ENCODE peak calls at places on chromosomes 12 and 14, in five cellular contexts. G is endodermal cell, R is right lobe of liver, B is Caco-2, S is GM23248. U is an unnamed sample. For H3K4me1, the result is how much of the 10 kb centered on the place peaks cover.

GRCh38 chr12:89376202-89376529 is 23.9 kb upstream of the DUSP6 start:
- DNase-seq in S (no peak), G (no peak), B (no peak), R (no peak), U (no peak)

GRCh38 chr12:16602412-16602811 is 3.5 kb downstream of the LMO3 start:
- DNase-seq in R (no peak), B (no peak), S (no peak), G (no peak), U (no peak)

GRCh38 chr12:65497645-65498044 is 219.2 kb downstream of the MSRB3 start:
- DNase-seq in B (no peak), G (no peak), S (no peak), R (no peak), U (no peak)

GRCh38 chr12:102978316-102978715 is 20.8 kb downstream of the ASCL1 start:
- DNase-seq in R (no peak), B (no peak), G (no peak), S (no peak), U (no peak)

GRCh38 chr14:70045296-70045695 is 143.5 kb downstream of the SLC8A3 start:
- DNase-seq in R (no peak), S (peak), G (no peak), B (no peak), U (no peak)

GRCh38 chr12:57837779-57838562 is 8.6 kb downstream of the CTDSP2 start:
- DNase-seq in G (peak), B (no peak), S (peak), R (no peak), U (no peak)

GRCh38 chr12:14618990-14619389 is 51.3 kb upstream of the PLBD1 start:
- DNase-seq in R (no peak), G (peak), S (peak), B (no peak), U (no peak)

GRCh38 chr12:1911598-1912575 is 6.6 kb downstream of the CACNA2D4 start:
- DNase-seq in S (no peak), B (peak), R (no peak), G (peak), U (no peak)

GRCh38 chr12:51926718-51927117 is 19.4 kb downstream of the ACVRL1 start:
- DNase-seq in R (peak), B (peak), G (peak), S (peak), U (no peak)

GRCh38 chr14:39417014-39417413 is 15.2 kb downstream of the FBXO33 start:
- DNase-seq in R (no peak), S (peak), G (peak), B (no peak), U (no peak)

GRCh38 chr12:48001426-48002178 is 2.7 kb downstream of the COL2A1 start:
- DNase-seq in B (no peak), S (peak), G (peak), R (peak), U (peak)

GRCh38 chr14:96844857-96845570 is 47.8 kb downstream of the VRK1 start:
- DNase-seq in B (no peak), R (no peak), G (no peak), S (no peak), U (no peak)

GRCh38 chr12:1842183-1842904 is 22.0 kb downstream of the LRTM2 start:
- DNase-seq in G (peak), S (no peak), B (peak), R (no peak), U (no peak)

GRCh38 chr12:129520736-129521135 is 383.1 kb downstream of the TMEM132D start:
- DNase-seq in R (no peak), S (no peak), B (no peak), G (no peak), U (no peak)

GRCh38 chr12:132856581-132856980 is 27.9 kb upstream of the GOLGA3 start:
- DNase-seq in S (no peak), R (no peak), B (no peak), G (no peak), U (no peak)

GRCh38 chr12:112574896-112575558 is 156.3 kb downstream of the PTPN11 start:
- DNase-seq in B (no peak), S (no peak), R (no peak), G (peak), U (no peak)

GRCh38 chr12:98352218-98352811 is 163.1 kb upstream of the TMPO start:
- DNase-seq in B (no peak), R (no peak), G (peak), S (peak), U (no peak)

GRCh38 chr14:22412936-22413411 is 176.1 kb downstream of the DAD1 start:
- DNase-seq in B (no peak), S (peak), G (peak), R (no peak), U (no peak)

GRCh38 chr12:20436367-20436766 is 68.0 kb downstream of the PDE3A start:
- DNase-seq in B (no peak), R (no peak), S (no peak), G (no peak), U (no peak)

GRCh38 chr12:31682136-31682962 is 22.9 kb downstream of the ETFBKMT start:
- DNase-seq in G (peak), S (peak), R (peak), B (peak), U (peak)

GRCh38 chr12:128814411-128815261 is 9.1 kb downstream of the SLC15A4 start:
- DNase-seq in S (no peak), G (no peak), B (no peak), R (no peak), U (no peak)

GRCh38 chr12:47730341-47730744 is 5.1 kb upstream of the ENDOU start:
- DNase-seq in B (no peak), S (peak), R (peak), G (no peak), U (no peak)

GRCh38 chr12:19893514-19893913 is 454.2 kb downstream of the AEBP2 start:
- DNase-seq in B (no peak), S (peak), R (no peak), G (no peak), U (no peak)

GRCh38 chr12:121330692-121331091 is 21.5 kb downstream of the ANAPC5 start:
- DNase-seq in R (no peak), S (no peak), B (no peak), G (no peak), U (no peak)
- H3K4me1 ChIP-seq in R (under half), S (under half), B (under half), G (under half), U (under half)

DNA sequence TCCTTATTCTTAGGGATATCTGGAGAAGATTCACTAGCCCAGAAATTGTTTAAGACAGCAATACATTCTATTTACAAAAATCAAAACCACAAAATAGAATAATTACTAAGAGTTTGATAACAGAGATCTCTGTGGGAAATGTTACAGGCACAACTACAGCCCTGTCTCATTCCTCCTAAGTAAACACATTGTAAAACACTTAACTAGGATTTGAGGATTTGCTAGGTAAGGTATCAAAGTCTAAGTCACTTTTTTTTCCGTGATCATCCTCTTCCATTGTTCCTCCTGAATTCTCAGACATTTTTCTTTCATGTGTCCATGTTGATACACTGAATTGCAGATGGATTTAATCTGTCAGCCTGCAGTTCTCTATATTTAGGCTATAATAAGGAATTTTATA is 127.5 kb downstream of the ACSS3 start:
- DNase-seq in B (no peak), G (no peak), S (no peak), R (no peak), U (no peak)
- H3K4me3 ChIP-seq in B (no peak), G (no peak), S (no peak), R (no peak), U (no peak)

GRCh38 chr14:92105073-92105844 is 1.1 kb downstream of the ATXN3 start:
- DNase-seq in B (no peak), S (no peak), R (no peak), G (no peak), U (no peak)

GRCh38 chr14:92103363-92103762 is 3.0 kb downstream of the ATXN3 start:
- DNase-seq in R (no peak), G (no peak), B (no peak), S (no peak), U (no peak)

GRCh38 chr14:92108345-92109254 is 2.2 kb upstream of the ATXN3 start:
- DNase-seq in S (no peak), R (no peak), G (peak), B (no peak), U (no peak)

GRCh38 chr14:92106095-92106937 is at the start of gene ATXN3:
- DNase-seq in B (peak), G (peak), S (peak), R (peak), U (peak)

DNA sequence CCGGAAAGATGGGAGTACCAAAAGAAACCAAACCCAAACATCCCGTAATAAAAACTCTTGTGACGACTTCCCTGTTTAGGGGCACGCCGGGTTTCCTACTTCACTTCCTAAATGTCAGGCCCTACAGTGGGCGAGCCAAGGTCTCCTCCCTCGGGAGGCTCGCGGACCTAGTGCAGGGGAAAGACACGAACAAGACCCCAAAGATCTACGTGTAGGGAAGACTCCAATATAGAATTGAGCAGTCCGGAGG is 612 bp downstream of the ATXN3 start:
- DNase-seq in S (peak), R (peak), G (peak), B (peak), U (peak)
- H3K4me1 ChIP-seq in S (under half), R (under half), G (under half), B (under half), U (under half)

DNA sequence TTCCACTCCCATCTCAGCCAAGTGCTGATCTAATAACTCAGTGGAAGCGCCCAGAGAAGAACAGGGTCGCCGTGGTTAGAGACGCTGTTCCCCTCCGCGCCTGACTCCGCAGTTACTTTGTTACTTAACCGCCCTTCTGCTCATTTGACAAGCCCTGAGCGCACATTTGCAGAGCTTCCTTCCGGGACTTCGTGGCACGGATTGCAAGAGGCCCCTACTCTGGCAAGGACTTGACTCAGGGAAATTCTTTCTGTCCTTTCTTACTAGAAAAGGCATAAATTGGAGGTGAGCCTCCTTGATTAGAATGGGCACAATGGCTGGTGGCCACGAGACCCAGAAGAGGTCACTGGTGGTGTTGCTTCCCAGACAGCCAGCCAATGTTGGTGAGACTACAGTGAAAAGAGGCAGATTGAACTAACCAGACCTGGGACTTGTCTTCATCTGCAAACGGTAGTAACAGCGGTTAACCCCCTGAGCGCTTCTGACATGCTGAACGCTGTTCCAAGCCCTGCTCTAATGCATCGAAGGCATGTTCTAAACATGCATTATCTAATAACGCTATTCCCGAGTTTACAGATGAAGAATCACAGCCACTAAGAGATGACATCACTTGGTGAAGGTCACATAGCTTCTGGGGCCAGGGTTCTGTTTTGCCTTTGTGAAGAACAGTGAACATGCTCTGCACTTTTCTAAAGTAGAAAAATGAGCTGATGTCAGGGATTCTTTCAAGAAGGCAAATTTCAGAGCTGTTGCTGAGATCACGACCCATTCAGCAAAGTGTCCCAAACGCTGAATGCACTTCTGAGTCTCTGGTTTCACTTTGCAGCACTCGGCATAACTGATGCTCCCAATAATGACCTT is 55.8 kb downstream of the FOS start:
- DNase-seq in G (no peak), B (no peak), R (peak), S (peak), U (peak)
- H3K4me3 ChIP-seq in G (no peak), B (no peak), R (no peak), S (peak), U (no peak)